ENCODE peak calls at places on chromosome 12, in seven cellular contexts. One of them, this sample, is unnamed.

GRCh38 chr12:109871678-109872314 is 8.5 kb downstream of the GLTP start:
- DNase-seq in stimulated activated CD4-positive, alpha-beta T cell treated with anti-CD3 and anti-CD28 coated beads, Interleukin-1b, Interleukin-23, amount 100 ng/mL, for 24 hours: no peak
- DNase-seq in neural progenitor cell: no peak
- DNase-seq in T follicular helper cell: no peak
- DNase-seq in type B pancreatic cell: no peak
- DNase-seq in omental fat pad: no peak
- DNase-seq in AG09319: no peak
- DNase-seq in this sample: no peak

GRCh38 chr12:79681008-79681590 is 9.7 kb downstream of the PAWR start:
- DNase-seq in type B pancreatic cell: no peak
- DNase-seq in AG09319: no peak
- DNase-seq in T follicular helper cell: no peak
- DNase-seq in stimulated activated CD4-positive, alpha-beta T cell treated with anti-CD3 and anti-CD28 coated beads, Interleukin-1b, Interleukin-23, amount 100 ng/mL, for 24 hours: no peak
- DNase-seq in neural progenitor cell: no peak
- DNase-seq in omental fat pad: no peak
- DNase-seq in this sample: no peak

GRCh38 chr12:55929306-55929791 is 1.6 kb upstream of the DGKA start:
- DNase-seq in neural progenitor cell: no peak
- DNase-seq in T follicular helper cell: peak
- DNase-seq in AG09319: no peak
- DNase-seq in type B pancreatic cell: no peak
- DNase-seq in omental fat pad: no peak
- DNase-seq in stimulated activated CD4-positive, alpha-beta T cell treated with anti-CD3 and anti-CD28 coated beads, Interleukin-1b, Interleukin-23, amount 100 ng/mL, for 24 hours: no peak
- DNase-seq in this sample: no peak

GRCh38 chr12:101116911-101117310 is 93.1 kb downstream of the SLC5A8 start:
- DNase-seq in stimulated activated CD4-positive, alpha-beta T cell treated with anti-CD3 and anti-CD28 coated beads, Interleukin-1b, Interleukin-23, amount 100 ng/mL, for 24 hours: no peak
- DNase-seq in AG09319: no peak
- DNase-seq in type B pancreatic cell: no peak
- DNase-seq in T follicular helper cell: no peak
- DNase-seq in neural progenitor cell: no peak
- DNase-seq in omental fat pad: no peak
- DNase-seq in this sample: no peak

GRCh38 chr12:12229556-12230092 is 37.2 kb downstream of the LRP6 start:
- DNase-seq in omental fat pad: no peak
- DNase-seq in AG09319: peak
- DNase-seq in stimulated activated CD4-positive, alpha-beta T cell treated with anti-CD3 and anti-CD28 coated beads, Interleukin-1b, Interleukin-23, amount 100 ng/mL, for 24 hours: no peak
- DNase-seq in neural progenitor cell: no peak
- DNase-seq in T follicular helper cell: no peak
- DNase-seq in type B pancreatic cell: no peak
- DNase-seq in this sample: no peak

GRCh38 chr12:51534216-51534615 is 56.8 kb upstream of the SCN8A start:
- DNase-seq in neural progenitor cell: no peak
- DNase-seq in type B pancreatic cell: no peak
- DNase-seq in AG09319: no peak
- DNase-seq in stimulated activated CD4-positive, alpha-beta T cell treated with anti-CD3 and anti-CD28 coated beads, Interleukin-1b, Interleukin-23, amount 100 ng/mL, for 24 hours: no peak
- DNase-seq in T follicular helper cell: no peak
- DNase-seq in omental fat pad: no peak
- DNase-seq in this sample: no peak

GRCh38 chr12:114136656-114137055 is 170.5 kb upstream of the RBM19 start:
- DNase-seq in T follicular helper cell: no peak
- DNase-seq in AG09319: no peak
- DNase-seq in type B pancreatic cell: no peak
- DNase-seq in stimulated activated CD4-positive, alpha-beta T cell treated with anti-CD3 and anti-CD28 coated beads, Interleukin-1b, Interleukin-23, amount 100 ng/mL, for 24 hours: no peak
- DNase-seq in neural progenitor cell: no peak
- DNase-seq in omental fat pad: no peak
- DNase-seq in this sample: no peak

GRCh38 chr12:48197967-48198618 is 5.0 kb downstream of the OR10AD1 start:
- DNase-seq in type B pancreatic cell: peak
- DNase-seq in AG09319: peak
- DNase-seq in stimulated activated CD4-positive, alpha-beta T cell treated with anti-CD3 and anti-CD28 coated beads, Interleukin-1b, Interleukin-23, amount 100 ng/mL, for 24 hours: peak
- DNase-seq in omental fat pad: peak
- DNase-seq in T follicular helper cell: peak
- DNase-seq in neural progenitor cell: peak
- DNase-seq in this sample: peak

GRCh38 chr12:57213763-57214397 is 2.7 kb upstream of the NXPH4 start:
- DNase-seq in AG09319: no peak
- DNase-seq in T follicular helper cell: no peak
- DNase-seq in neural progenitor cell: no peak
- DNase-seq in type B pancreatic cell: no peak
- DNase-seq in omental fat pad: no peak
- DNase-seq in stimulated activated CD4-positive, alpha-beta T cell treated with anti-CD3 and anti-CD28 coated beads, Interleukin-1b, Interleukin-23, amount 100 ng/mL, for 24 hours: no peak
- DNase-seq in this sample: no peak

GRCh38 chr12:49750027-49750977 is 8.9 kb downstream of the TMBIM6 start:
- DNase-seq in omental fat pad: no peak
- DNase-seq in AG09319: peak
- DNase-seq in type B pancreatic cell: no peak
- DNase-seq in neural progenitor cell: peak
- DNase-seq in T follicular helper cell: peak
- DNase-seq in stimulated activated CD4-positive, alpha-beta T cell treated with anti-CD3 and anti-CD28 coated beads, Interleukin-1b, Interleukin-23, amount 100 ng/mL, for 24 hours: no peak
- DNase-seq in this sample: peak

GRCh38 chr12:121365416-121366062 is 13.3 kb upstream of the ANAPC5 start:
- DNase-seq in stimulated activated CD4-positive, alpha-beta T cell treated with anti-CD3 and anti-CD28 coated beads, Interleukin-1b, Interleukin-23, amount 100 ng/mL, for 24 hours: no peak
- DNase-seq in omental fat pad: no peak
- DNase-seq in T follicular helper cell: no peak
- DNase-seq in neural progenitor cell: no peak
- DNase-seq in AG09319: no peak
- DNase-seq in type B pancreatic cell: no peak
- DNase-seq in this sample: no peak

GRCh38 chr12:67647547-67648305 is 819 bp upstream of the DYRK2 start:
- DNase-seq in T follicular helper cell: peak
- DNase-seq in neural progenitor cell: peak
- DNase-seq in AG09319: peak
- DNase-seq in omental fat pad: peak
- DNase-seq in stimulated activated CD4-positive, alpha-beta T cell treated with anti-CD3 and anti-CD28 coated beads, Interleukin-1b, Interleukin-23, amount 100 ng/mL, for 24 hours: no peak
- DNase-seq in type B pancreatic cell: peak
- DNase-seq in this sample: peak

GRCh38 chr12:88953029-88953586 is 372.8 kb upstream of the KITLG start:
- DNase-seq in stimulated activated CD4-positive, alpha-beta T cell treated with anti-CD3 and anti-CD28 coated beads, Interleukin-1b, Interleukin-23, amount 100 ng/mL, for 24 hours: no peak
- DNase-seq in T follicular helper cell: no peak
- DNase-seq in AG09319: no peak
- DNase-seq in type B pancreatic cell: no peak
- DNase-seq in omental fat pad: no peak
- DNase-seq in neural progenitor cell: no peak
- DNase-seq in this sample: no peak

GRCh38 chr12:32659908-32660440 is 19.1 kb upstream of the DNM1L start:
- DNase-seq in neural progenitor cell: no peak
- DNase-seq in T follicular helper cell: no peak
- DNase-seq in type B pancreatic cell: no peak
- DNase-seq in omental fat pad: no peak
- DNase-seq in AG09319: no peak
- DNase-seq in stimulated activated CD4-positive, alpha-beta T cell treated with anti-CD3 and anti-CD28 coated beads, Interleukin-1b, Interleukin-23, amount 100 ng/mL, for 24 hours: no peak
- DNase-seq in this sample: no peak

GRCh38 chr12:9331218-9331626 is 123.0 kb upstream of the PZP start:
- DNase-seq in AG09319: peak
- DNase-seq in omental fat pad: no peak
- DNase-seq in T follicular helper cell: peak
- DNase-seq in stimulated activated CD4-positive, alpha-beta T cell treated with anti-CD3 and anti-CD28 coated beads, Interleukin-1b, Interleukin-23, amount 100 ng/mL, for 24 hours: peak
- DNase-seq in type B pancreatic cell: peak
- DNase-seq in neural progenitor cell: peak
- DNase-seq in this sample: peak

GRCh38 chr12:118448341-118448740 is 72.0 kb downstream of the SUDS3 start:
- DNase-seq in stimulated activated CD4-positive, alpha-beta T cell treated with anti-CD3 and anti-CD28 coated beads, Interleukin-1b, Interleukin-23, amount 100 ng/mL, for 24 hours: no peak
- DNase-seq in neural progenitor cell: no peak
- DNase-seq in omental fat pad: no peak
- DNase-seq in type B pancreatic cell: no peak
- DNase-seq in AG09319: no peak
- DNase-seq in T follicular helper cell: no peak
- DNase-seq in this sample: no peak

GRCh38 chr12:130017571-130018449 is 114.0 kb upstream of the TMEM132D start:
- DNase-seq in AG09319: no peak
- DNase-seq in neural progenitor cell: peak
- DNase-seq in type B pancreatic cell: no peak
- DNase-seq in stimulated activated CD4-positive, alpha-beta T cell treated with anti-CD3 and anti-CD28 coated beads, Interleukin-1b, Interleukin-23, amount 100 ng/mL, for 24 hours: no peak
- DNase-seq in T follicular helper cell: no peak
- DNase-seq in omental fat pad: no peak
- DNase-seq in this sample: peak

GRCh38 chr12:6089041-6089823 is 35.2 kb downstream of the VWF start:
- DNase-seq in stimulated activated CD4-positive, alpha-beta T cell treated with anti-CD3 and anti-CD28 coated beads, Interleukin-1b, Interleukin-23, amount 100 ng/mL, for 24 hours: no peak
- DNase-seq in neural progenitor cell: no peak
- DNase-seq in AG09319: no peak
- DNase-seq in T follicular helper cell: no peak
- DNase-seq in type B pancreatic cell: no peak
- DNase-seq in omental fat pad: no peak
- DNase-seq in this sample: peak

GRCh38 chr12:53484686-53485567 is 14.3 kb downstream of the MAP3K12 start:
- DNase-seq in type B pancreatic cell: no peak
- DNase-seq in stimulated activated CD4-positive, alpha-beta T cell treated with anti-CD3 and anti-CD28 coated beads, Interleukin-1b, Interleukin-23, amount 100 ng/mL, for 24 hours: no peak
- DNase-seq in AG09319: no peak
- DNase-seq in T follicular helper cell: no peak
- DNase-seq in neural progenitor cell: no peak
- DNase-seq in omental fat pad: no peak
- DNase-seq in this sample: no peak

GRCh38 chr12:114975283-114975973 is 291.5 kb upstream of the TBX3 start:
- DNase-seq in type B pancreatic cell: no peak
- DNase-seq in neural progenitor cell: no peak
- DNase-seq in AG09319: no peak
- DNase-seq in T follicular helper cell: no peak
- DNase-seq in stimulated activated CD4-positive, alpha-beta T cell treated with anti-CD3 and anti-CD28 coated beads, Interleukin-1b, Interleukin-23, amount 100 ng/mL, for 24 hours: no peak
- DNase-seq in omental fat pad: no peak
- DNase-seq in this sample: no peak